ENCODE peak calls at places on chromosomes 7 and 10, in nine cellular contexts. One of them, this sample, is unnamed.

GRCh38 chr10:69936091-69936490 is 116.6 kb upstream of the MACROH2A2 start:
- DNase-seq in GM23338: peak; percentile 58
- DNase-seq in stomach: no peak
- DNase-seq in endothelial cell of umbilical vein: no peak
- DNase-seq in HCT116: no peak
- DNase-seq in Panc1: no peak
- DNase-seq in sigmoid colon: no peak
- DNase-seq in suprapubic skin: no peak
- DNase-seq in H1: no peak
- DNase-seq in this sample: no peak

GRCh38 chr7:143405671-143406352 is 2.8 kb downstream of the EPHA1 start:
- DNase-seq in GM23338: peak; percentile 76
- DNase-seq in stomach: no peak
- DNase-seq in endothelial cell of umbilical vein: no peak
- DNase-seq in HCT116: no peak
- DNase-seq in Panc1: no peak
- DNase-seq in sigmoid colon: no peak
- DNase-seq in suprapubic skin: no peak
- DNase-seq in H1: peak; percentile 60
- DNase-seq in this sample: no peak

GRCh38 chr10:124596914-124597676 is 135.5 kb downstream of the LHPP start:
- DNase-seq in GM23338: no peak
- DNase-seq in stomach: no peak
- DNase-seq in endothelial cell of umbilical vein: no peak
- DNase-seq in HCT116: no peak
- DNase-seq in Panc1: no peak
- DNase-seq in sigmoid colon: no peak
- DNase-seq in suprapubic skin: no peak
- DNase-seq in H1: no peak
- DNase-seq in this sample: peak; percentile 34

GRCh38 chr10:84429926-84430520 is 101.6 kb downstream of the CCSER2 start:
- DNase-seq in GM23338: peak; percentile 95
- DNase-seq in stomach: peak; percentile 72
- DNase-seq in endothelial cell of umbilical vein: peak; percentile 73
- DNase-seq in HCT116: peak; percentile 61
- DNase-seq in Panc1: peak; percentile 55
- DNase-seq in sigmoid colon: no peak
- DNase-seq in suprapubic skin: no peak
- DNase-seq in H1: peak; percentile 60
- DNase-seq in this sample: peak; percentile 80

GRCh38 chr10:86064931-86065662 is 301.5 kb downstream of the GRID1 start:
- DNase-seq in GM23338: no peak
- DNase-seq in stomach: peak; percentile 18
- DNase-seq in endothelial cell of umbilical vein: no peak
- DNase-seq in HCT116: no peak
- DNase-seq in Panc1: no peak
- DNase-seq in sigmoid colon: peak; percentile 49
- DNase-seq in suprapubic skin: peak; percentile 26
- DNase-seq in H1: no peak
- DNase-seq in this sample: peak; percentile 47

GRCh38 chr10:80487791-80488538 is 33.9 kb downstream of the TSPAN14 start:
- DNase-seq in GM23338: no peak
- DNase-seq in stomach: peak; percentile 39
- DNase-seq in endothelial cell of umbilical vein: no peak
- DNase-seq in HCT116: no peak
- DNase-seq in Panc1: no peak
- DNase-seq in sigmoid colon: no peak
- DNase-seq in suprapubic skin: no peak
- DNase-seq in H1: no peak
- DNase-seq in this sample: peak; percentile 93

GRCh38 chr7:39896840-39897239 is 53.2 kb upstream of the CDK13 start:
- DNase-seq in GM23338: no peak
- DNase-seq in stomach: no peak
- DNase-seq in endothelial cell of umbilical vein: no peak
- DNase-seq in HCT116: no peak
- DNase-seq in Panc1: no peak
- DNase-seq in sigmoid colon: no peak
- DNase-seq in suprapubic skin: no peak
- DNase-seq in H1: no peak
- DNase-seq in this sample: no peak

GRCh38 chr10:63481815-63482421 is 16.1 kb upstream of the JMJD1C start:
- DNase-seq in GM23338: no peak
- DNase-seq in stomach: no peak
- DNase-seq in endothelial cell of umbilical vein: no peak
- DNase-seq in HCT116: no peak
- DNase-seq in Panc1: no peak
- DNase-seq in sigmoid colon: no peak
- DNase-seq in suprapubic skin: no peak
- DNase-seq in H1: no peak
- DNase-seq in this sample: no peak

GRCh38 chr7:159028456-159029401 is 115.9 kb downstream of the VIPR2 start:
- DNase-seq in GM23338: no peak
- DNase-seq in stomach: peak; percentile 22
- DNase-seq in endothelial cell of umbilical vein: no peak
- DNase-seq in HCT116: no peak
- DNase-seq in Panc1: no peak
- DNase-seq in sigmoid colon: peak; percentile 64
- DNase-seq in suprapubic skin: peak; percentile 62
- DNase-seq in H1: no peak
- DNase-seq in this sample: no peak

GRCh38 chr7:52961084-52961483 is 74.3 kb upstream of the POM121L12 start:
- DNase-seq in GM23338: no peak
- DNase-seq in stomach: no peak
- DNase-seq in endothelial cell of umbilical vein: peak; percentile 50
- DNase-seq in HCT116: no peak
- DNase-seq in Panc1: no peak
- DNase-seq in sigmoid colon: no peak
- DNase-seq in suprapubic skin: no peak
- DNase-seq in H1: no peak
- DNase-seq in this sample: no peak

GRCh38 chr7:122412886-122413285 is 108.3 kb upstream of the FEZF1 start:
- DNase-seq in GM23338: no peak
- DNase-seq in stomach: no peak
- DNase-seq in endothelial cell of umbilical vein: no peak
- DNase-seq in HCT116: no peak
- DNase-seq in Panc1: no peak
- DNase-seq in sigmoid colon: peak; percentile 61
- DNase-seq in suprapubic skin: no peak
- DNase-seq in H1: no peak
- DNase-seq in this sample: no peak

GRCh38 chr7:84746347-84746746 is 440.5 kb downstream of the SEMA3D start:
- DNase-seq in GM23338: no peak
- DNase-seq in stomach: no peak
- DNase-seq in endothelial cell of umbilical vein: no peak
- DNase-seq in HCT116: no peak
- DNase-seq in Panc1: no peak
- DNase-seq in sigmoid colon: no peak
- DNase-seq in suprapubic skin: no peak
- DNase-seq in H1: no peak
- DNase-seq in this sample: no peak

GRCh38 chr10:29343607-29344038 is 54.8 kb downstream of the LYZL1 start:
- DNase-seq in GM23338: no peak
- DNase-seq in stomach: no peak
- DNase-seq in endothelial cell of umbilical vein: no peak
- DNase-seq in HCT116: no peak
- DNase-seq in Panc1: no peak
- DNase-seq in sigmoid colon: no peak
- DNase-seq in suprapubic skin: no peak
- DNase-seq in H1: no peak
- DNase-seq in this sample: no peak

GRCh38 chr10:27192284-27192683 is 37.1 kb downstream of the MASTL start:
- DNase-seq in GM23338: no peak
- DNase-seq in stomach: no peak
- DNase-seq in endothelial cell of umbilical vein: peak; percentile 66
- DNase-seq in HCT116: peak; percentile 56
- DNase-seq in Panc1: peak; percentile 72
- DNase-seq in sigmoid colon: no peak
- DNase-seq in suprapubic skin: no peak
- DNase-seq in H1: no peak
- DNase-seq in this sample: no peak

GRCh38 chr7:27163776-27164380 is 1.5 kb downstream of the HOXA9 start:
- DNase-seq in GM23338: no peak
- DNase-seq in stomach: no peak
- DNase-seq in endothelial cell of umbilical vein: no peak
- DNase-seq in HCT116: no peak
- DNase-seq in Panc1: no peak
- DNase-seq in sigmoid colon: peak; percentile 67
- DNase-seq in suprapubic skin: peak; percentile 61
- DNase-seq in H1: no peak
- DNase-seq in this sample: peak; percentile 52

GRCh38 chr7:40918701-40919271 is 784.0 kb downstream of the SUGCT start:
- DNase-seq in GM23338: no peak
- DNase-seq in stomach: no peak
- DNase-seq in endothelial cell of umbilical vein: no peak
- DNase-seq in HCT116: no peak
- DNase-seq in Panc1: peak; percentile 4
- DNase-seq in sigmoid colon: no peak
- DNase-seq in suprapubic skin: no peak
- DNase-seq in H1: no peak
- DNase-seq in this sample: no peak

GRCh38 chr10:21079330-21079658 is 182.2 kb upstream of the NEBL start:
- DNase-seq in GM23338: no peak
- DNase-seq in stomach: no peak
- DNase-seq in endothelial cell of umbilical vein: no peak
- DNase-seq in HCT116: no peak
- DNase-seq in Panc1: no peak
- DNase-seq in sigmoid colon: no peak
- DNase-seq in suprapubic skin: no peak
- DNase-seq in H1: no peak
- DNase-seq in this sample: no peak

GRCh38 chr7:102093599-102094001 is 193.1 kb upstream of the SH2B2 start:
- DNase-seq in GM23338: no peak
- DNase-seq in stomach: no peak
- DNase-seq in endothelial cell of umbilical vein: no peak
- DNase-seq in HCT116: no peak
- DNase-seq in Panc1: no peak
- DNase-seq in sigmoid colon: no peak
- DNase-seq in suprapubic skin: peak; percentile 28
- DNase-seq in H1: no peak
- DNase-seq in this sample: no peak

GRCh38 chr7:28096713-28097112 is 83.9 kb downstream of the JAZF1 start:
- DNase-seq in GM23338: peak; percentile 73
- DNase-seq in stomach: peak; percentile 49
- DNase-seq in endothelial cell of umbilical vein: peak; percentile 71
- DNase-seq in HCT116: peak; percentile 42
- DNase-seq in Panc1: no peak
- DNase-seq in sigmoid colon: peak; percentile 83
- DNase-seq in suprapubic skin: no peak
- DNase-seq in H1: no peak
- DNase-seq in this sample: no peak

DNA sequence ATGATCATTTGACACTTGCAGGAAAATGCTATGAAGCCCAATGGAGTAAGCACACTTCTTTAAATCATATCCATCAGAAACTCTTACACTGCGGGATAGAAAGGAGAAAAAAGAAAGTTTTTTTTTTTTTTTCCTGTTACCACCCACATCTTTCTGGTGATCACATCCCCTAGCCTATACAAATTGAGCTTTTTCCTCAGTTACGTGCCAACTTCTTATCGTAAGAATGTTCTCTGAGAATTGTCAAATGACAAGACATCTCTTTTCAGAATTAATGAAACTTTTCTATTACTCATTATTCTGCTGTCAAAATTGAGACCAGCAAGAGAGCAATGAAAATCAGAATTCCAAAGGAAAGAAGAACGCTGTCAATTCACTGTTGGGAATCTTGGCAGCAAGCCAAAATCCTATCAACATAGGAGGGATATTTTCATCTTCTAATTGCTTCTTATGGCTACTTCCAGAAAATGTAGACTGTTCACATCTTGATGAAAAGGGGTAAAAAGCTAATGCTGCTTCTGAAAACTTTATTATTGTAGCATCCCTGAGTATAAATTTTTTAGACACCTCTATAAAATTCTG is 179.4 kb downstream of the ADAM12 start:
- DNase-seq in GM23338: no peak
- DNase-seq in stomach: no peak
- DNase-seq in endothelial cell of umbilical vein: peak; percentile 3
- DNase-seq in HCT116: no peak
- DNase-seq in Panc1: no peak
- DNase-seq in sigmoid colon: no peak
- DNase-seq in suprapubic skin: no peak
- DNase-seq in H1: no peak
- DNase-seq in this sample: no peak
- TF ChIP-seq POLR2AphosphoS5 in GM23338: no peak
- TF ChIP-seq POLR2AphosphoS5 in stomach: no peak
- TF ChIP-seq POLR2AphosphoS5 in endothelial cell of umbilical vein: no peak
- TF ChIP-seq POLR2AphosphoS5 in HCT116: no peak
- TF ChIP-seq POLR2AphosphoS5 in Panc1: no peak
- TF ChIP-seq POLR2AphosphoS5 in sigmoid colon: no peak
- TF ChIP-seq POLR2AphosphoS5 in suprapubic skin: no peak
- TF ChIP-seq POLR2AphosphoS5 in H1: no peak
- TF ChIP-seq POLR2AphosphoS5 in this sample: no peak

GRCh38 chr10:119283818-119284217 is 76.4 kb downstream of the GRK5 start:
- DNase-seq in GM23338: no peak
- DNase-seq in stomach: no peak
- DNase-seq in endothelial cell of umbilical vein: no peak
- DNase-seq in HCT116: no peak
- DNase-seq in Panc1: no peak
- DNase-seq in sigmoid colon: peak; percentile 89
- DNase-seq in suprapubic skin: no peak
- DNase-seq in H1: no peak
- DNase-seq in this sample: peak; percentile 67
- H3K4me1 ChIP-seq in GM23338: no peaks in the 10 kb centered on the region
- H3K4me1 ChIP-seq in stomach: peaks cover 70% of the 10 kb centered on the region
- H3K4me1 ChIP-seq in endothelial cell of umbilical vein: peaks cover 4% of the 10 kb centered on the region
- H3K4me1 ChIP-seq in HCT116: peaks cover 29% of the 10 kb centered on the region
- H3K4me1 ChIP-seq in Panc1: peaks cover 61% of the 10 kb centered on the region
- H3K4me1 ChIP-seq in sigmoid colon: peaks cover 80% of the 10 kb centered on the region
- H3K4me1 ChIP-seq in suprapubic skin: peaks cover 75% of the 10 kb centered on the region
- H3K4me1 ChIP-seq in H1: no peaks in the 10 kb centered on the region
- H3K4me1 ChIP-seq in this sample: peaks cover 99% of the 10 kb centered on the region

GRCh38 chr10:66252986-66253385 is 672.9 kb upstream of the LRRTM3 start:
- DNase-seq in GM23338: no peak
- DNase-seq in stomach: no peak
- DNase-seq in endothelial cell of umbilical vein: no peak
- DNase-seq in HCT116: no peak
- DNase-seq in Panc1: no peak
- DNase-seq in sigmoid colon: no peak
- DNase-seq in suprapubic skin: no peak
- DNase-seq in H1: no peak
- DNase-seq in this sample: no peak
- TF ChIP-seq POLR2AphosphoS5 in GM23338: no peak
- TF ChIP-seq POLR2AphosphoS5 in stomach: no peak
- TF ChIP-seq POLR2AphosphoS5 in endothelial cell of umbilical vein: no peak
- TF ChIP-seq POLR2AphosphoS5 in HCT116: no peak
- TF ChIP-seq POLR2AphosphoS5 in Panc1: no peak
- TF ChIP-seq POLR2AphosphoS5 in sigmoid colon: no peak
- TF ChIP-seq POLR2AphosphoS5 in suprapubic skin: no peak
- TF ChIP-seq POLR2AphosphoS5 in H1: no peak
- TF ChIP-seq POLR2AphosphoS5 in this sample: no peak

DNA sequence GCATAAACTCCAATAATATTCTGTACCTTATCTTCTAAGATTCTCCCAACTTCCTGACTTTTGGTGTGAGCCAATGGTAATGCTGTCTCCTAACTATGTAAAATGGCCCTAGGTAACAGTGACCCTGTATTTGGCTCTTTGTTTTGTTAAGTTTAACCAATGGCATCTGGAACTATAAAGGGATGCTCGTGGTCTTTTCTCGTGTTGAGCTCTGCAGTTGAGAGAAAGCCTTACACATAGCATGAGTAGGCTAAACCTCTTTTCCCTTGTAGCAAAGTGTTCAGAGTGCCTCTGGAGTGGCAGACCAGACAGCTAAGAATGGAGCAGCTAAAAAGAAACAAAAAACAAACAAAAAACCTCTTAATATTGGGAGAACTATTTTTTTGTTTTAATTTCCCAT is 5.2 kb downstream of the TES start:
- DNase-seq in GM23338: no peak
- DNase-seq in stomach: no peak
- DNase-seq in endothelial cell of umbilical vein: no peak
- DNase-seq in HCT116: no peak
- DNase-seq in Panc1: no peak
- DNase-seq in sigmoid colon: no peak
- DNase-seq in suprapubic skin: no peak
- DNase-seq in H1: no peak
- DNase-seq in this sample: no peak
- H3K4me1 ChIP-seq in GM23338: peaks cover 18% of the 10 kb centered on the region
- H3K4me1 ChIP-seq in stomach: peaks cover 37% of the 10 kb centered on the region
- H3K4me1 ChIP-seq in endothelial cell of umbilical vein: peaks cover 72% of the 10 kb centered on the region
- H3K4me1 ChIP-seq in HCT116: peaks cover 89% of the 10 kb centered on the region
- H3K4me1 ChIP-seq in Panc1: peaks cover 79% of the 10 kb centered on the region
- H3K4me1 ChIP-seq in sigmoid colon: peaks cover 71% of the 10 kb centered on the region
- H3K4me1 ChIP-seq in suprapubic skin: peaks cover 45% of the 10 kb centered on the region
- H3K4me1 ChIP-seq in H1: no peaks in the 10 kb centered on the region
- H3K4me1 ChIP-seq in this sample: peaks cover 77% of the 10 kb centered on the region